ENCODE peak calls at places on chromosomes 2 and 18, in nine cellular contexts. W is right cardiac atrium; S is left lung; U is activated CD8-positive, alpha-beta T cell treated with anti-CD3 and anti-CD28 coated beads for 36 hours; N is pancreas; V is T-helper 17 cell; K is activated naive CD4-positive, alpha-beta T cell treated with anti-CD3 and anti-CD28 coated beads, Interleukin-2, amount 50 U/mL, for 72 hours; B is gastrocnemius medialis; J is activated T-cell treated with anti-CD3 and anti-CD28 coated beads, Interleukin-2, amount 50 U/mL, for 4 hours. C is an unnamed sample.

GRCh38 chr2:203340791-203341487 is 12.7 kb downstream of the ABI2 start:
- ATAC-seq in W (peak; percentile 29), S (peak; percentile 95), U (no peak), N (no peak), V (no peak), K (no peak), B (no peak), J (no peak), C (no peak)

GRCh38 chr2:42289222-42289621 is 71.8 kb downstream of the COX7A2L start:
- ATAC-seq in W (no peak), S (no peak), U (no peak), N (no peak), V (no peak), K (peak; percentile 34), B (no peak), J (no peak), C (no peak)

GRCh38 chr2:157159221-157159904 is 98.1 kb upstream of the GALNT5 start:
- ATAC-seq in W (no peak), S (no peak), U (no peak), N (no peak), V (no peak), K (no peak), B (no peak), J (no peak), C (no peak)

GRCh38 chr2:238305965-238306679 is 14.2 kb upstream of the TRAF3IP1 start:
- ATAC-seq in W (no peak), S (no peak), U (no peak), N (peak; percentile 61), V (no peak), K (no peak), B (no peak), J (no peak), C (no peak)

GRCh38 chr2:96099861-96100798 is 16.2 kb downstream of the ADRA2B start:
- ATAC-seq in W (no peak), S (no peak), U (no peak), N (no peak), V (no peak), K (no peak), B (no peak), J (no peak), C (no peak)

GRCh38 chr2:118371500-118371899 is 283.2 kb downstream of the INSIG2 start:
- ATAC-seq in W (no peak), S (peak; percentile 90), U (no peak), N (peak; percentile 85), V (no peak), K (no peak), B (no peak), J (no peak), C (no peak)

GRCh38 chr2:56017784-56018183 is 94.2 kb upstream of the EFEMP1 start:
- ATAC-seq in W (peak; percentile 16), S (no peak), U (no peak), N (no peak), V (no peak), K (no peak), B (no peak), J (no peak), C (no peak)

GRCh38 chr2:217573565-217573964 is 429.2 kb downstream of the TNS1 start:
- ATAC-seq in W (peak; percentile 75), S (no peak), U (no peak), N (no peak), V (no peak), K (no peak), B (no peak), J (no peak), C (no peak)

GRCh38 chr18:69102959-69103358 is 297.7 kb upstream of the DOK6 start:
- ATAC-seq in W (no peak), S (no peak), U (no peak), N (no peak), V (no peak), K (no peak), B (no peak), J (no peak), C (no peak)

GRCh38 chr2:177264209-177264538 is 353 bp downstream of the NFE2L2 start:
- ATAC-seq in W (peak; percentile 20), S (peak; percentile 10), U (no peak), N (peak; percentile 48), V (no peak), K (no peak), B (peak; percentile 38), J (no peak), C (no peak)

GRCh38 chr2:174335605-174336402 is 1.1 kb downstream of the SP9 start:
- ATAC-seq in W (no peak), S (peak; percentile 18), U (peak; percentile 6), N (peak; percentile 14), V (no peak), K (peak; percentile 6), B (peak; percentile 24), J (no peak), C (no peak)

GRCh38 chr2:77588438-77588837 is 66.3 kb upstream of the LRRTM4 start:
- ATAC-seq in W (no peak), S (no peak), U (no peak), N (no peak), V (no peak), K (no peak), B (no peak), J (no peak), C (no peak)